ENCODE peak calls at places on chromosomes 12 and 14, in six cellular contexts. C is sigmoid colon, B is upper lobe of right lung, A is neural progenitor cell, H is breast epithelium, I is tibial artery. W is an unnamed sample. For H3K36me3, the result is how much of the 10 kb centered on the place peaks cover.

GRCh38 chr14:64734990-64735389 is 30.8 kb downstream of the PLEKHG3 start:
- DNase-seq in C (no peak), H (no peak), A (no peak), I (peak), B (peak), W (no peak)

GRCh38 chr14:59627011-59627520 is 50.5 kb upstream of the CCDC175 start:
- DNase-seq in B (no peak), A (no peak), C (no peak), I (no peak), H (no peak), W (no peak)

GRCh38 chr12:111363578-111363977 is 5.3 kb downstream of the PHETA1 start:
- DNase-seq in B (no peak), I (no peak), A (no peak), C (no peak), H (no peak), W (no peak)

GRCh38 chr12:89370850-89371249 is 18.5 kb upstream of the DUSP6 start:
- DNase-seq in A (no peak), I (no peak), B (no peak), H (no peak), C (no peak), W (peak)

GRCh38 chr14:55052259-55052930 is 948 bp downstream of the MAPK1IP1L start:
- DNase-seq in H (no peak), I (no peak), C (no peak), A (no peak), B (no peak), W (no peak)

GRCh38 chr14:100778078-100778927 is 47.6 kb upstream of the MEG3 start:
- DNase-seq in A (no peak), B (no peak), H (peak), I (peak), C (peak), W (no peak)

GRCh38 chr14:97299661-97300060 is 502.5 kb downstream of the VRK1 start:
- DNase-seq in C (no peak), A (peak), B (no peak), I (no peak), H (no peak), W (no peak)

GRCh38 chr12:114355389-114356088 is 50.4 kb downstream of the TBX5 start:
- DNase-seq in A (peak), B (no peak), C (no peak), I (no peak), H (no peak), W (no peak)

GRCh38 chr12:110744697-110745264 is 2.1 kb upstream of the PPP1CC start:
- DNase-seq in C (no peak), I (no peak), B (no peak), A (peak), H (no peak), W (no peak)

GRCh38 chr12:98085360-98085759 is 430.0 kb upstream of the TMPO start:
- DNase-seq in H (no peak), B (no peak), C (no peak), A (no peak), I (no peak), W (no peak)

GRCh38 chr14:75991753-75992152 is 6.2 kb downstream of the IFT43 start:
- DNase-seq in H (no peak), B (no peak), C (no peak), A (no peak), I (no peak), W (no peak)

GRCh38 chr12:39103552-39104165 is 198.3 kb upstream of the CPNE8 start:
- DNase-seq in B (no peak), H (no peak), C (no peak), I (no peak), A (peak), W (peak)

GRCh38 chr12:7374423-7375144 is 69.4 kb downstream of the CD163L1 start:
- DNase-seq in I (no peak), H (peak), A (peak), C (peak), B (peak), W (no peak)

GRCh38 chr12:118760623-118761022 is 220.7 kb upstream of the SRRM4 start:
- DNase-seq in H (no peak), B (no peak), C (no peak), A (no peak), I (no peak), W (no peak)

GRCh38 chr14:96072076-96072475 is 32.9 kb downstream of the C14orf132 start:
- DNase-seq in H (peak), A (no peak), B (no peak), I (peak), C (no peak), W (no peak)

GRCh38 chr14:80055226-80055625 is 156.1 kb downstream of the DIO2 start:
- DNase-seq in A (no peak), I (no peak), B (no peak), C (no peak), H (no peak), W (no peak)

GRCh38 chr14:54489318-54489683 is 521 bp upstream of the GMFB start:
- DNase-seq in B (no peak), C (no peak), A (no peak), I (no peak), H (no peak), W (no peak)

GRCh38 chr14:31265701-31266398 is 58.3 kb upstream of the HECTD1 start:
- DNase-seq in H (no peak), C (no peak), A (no peak), B (no peak), I (no peak), W (no peak)

GRCh38 chr14:95515080-95515489 is 1.4 kb downstream of the SYNE3 start:
- DNase-seq in B (no peak), C (peak), H (no peak), I (peak), A (peak), W (no peak)

GRCh38 chr12:47909839-47910465 is 5.2 kb upstream of the VDR start:
- DNase-seq in C (peak), I (peak), B (no peak), H (no peak), A (no peak), W (no peak)

GRCh38 chr14:33835677-33836076 is 115.2 kb downstream of the EGLN3 start:
- DNase-seq in C (no peak), I (no peak), H (no peak), B (no peak), A (no peak), W (no peak)

GRCh38 chr12:30063435-30063945 is 279.7 kb upstream of the TMTC1 start:
- DNase-seq in B (no peak), I (no peak), H (no peak), C (no peak), A (no peak), W (no peak)

GRCh38 chr12:90939382-90939781 is 15.6 kb downstream of the CCER1 start:
- DNase-seq in I (no peak), A (no peak), C (no peak), H (no peak), B (no peak), W (no peak)

GRCh38 chr12:83016226-83016835 is 329.6 kb downstream of the TMTC2 start:
- DNase-seq in C (peak), B (no peak), H (no peak), A (no peak), I (no peak), W (peak)

GRCh38 chr12:1530592-1531159 is 63.7 kb downstream of the FBXL14 start:
- DNase-seq in A (peak), C (no peak), H (no peak), I (peak), B (no peak), W (no peak)

GRCh38 chr12:127809236-127809635 is 457.7 kb upstream of the TMEM132C start:
- DNase-seq in C (no peak), B (no peak), A (no peak), H (no peak), I (no peak), W (no peak)

GRCh38 chr12:47236109-47236714 is 156.5 kb upstream of the AMIGO2 start:
- DNase-seq in I (no peak), H (no peak), C (no peak), B (no peak), A (no peak), W (no peak)

GRCh38 chr12:4201333-4202105 is 72.0 kb upstream of the CCND2 start:
- DNase-seq in B (no peak), A (no peak), C (no peak), H (no peak), I (no peak), W (no peak)

GRCh38 chr14:85243306-85243705 is 286.6 kb upstream of the FLRT2 start:
- DNase-seq in H (no peak), B (no peak), I (no peak), A (no peak), C (no peak), W (no peak)

GRCh38 chr14:104521816-104522745 is 57.5 kb upstream of the C14orf180 start:
- DNase-seq in A (no peak), H (no peak), I (no peak), C (no peak), B (no peak), W (no peak)
- TF ChIP-seq CTCF in A (no peak), H (no peak), I (no peak), C (no peak), B (no peak), W (no peak)

DNA sequence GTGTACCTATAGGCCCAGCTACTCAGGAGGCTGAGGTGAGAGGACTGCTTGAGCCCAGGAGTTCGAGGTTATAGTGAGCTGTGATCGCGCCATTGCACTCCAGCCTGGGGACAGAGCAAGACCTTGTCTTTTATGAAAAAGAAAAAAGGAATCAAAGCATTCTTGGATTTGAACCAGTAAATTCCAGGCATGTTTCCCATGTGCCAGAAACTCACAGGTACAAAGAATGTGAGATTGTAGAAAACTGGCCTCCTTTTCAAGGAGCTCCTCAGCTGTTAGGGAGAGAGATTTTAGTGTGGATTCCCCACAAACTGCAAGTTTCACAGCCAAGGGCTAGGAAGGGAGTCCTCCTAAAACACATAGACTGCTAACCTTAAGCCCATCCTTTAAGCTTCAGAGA is 95.0 kb downstream of the FOXN4 start:
- DNase-seq in B (no peak), I (no peak), C (no peak), A (no peak), H (no peak), W (no peak)
- H3K36me3 ChIP-seq in B (half or more), I (half or more), C (half or more), A (under half), H (under half), W (under half)

GRCh38 chr12:14367097-14367661 is 1.7 kb downstream of the ATF7IP start:
- DNase-seq in H (no peak), A (no peak), C (no peak), I (no peak), B (no peak), W (no peak)

GRCh38 chr12:14365294-14366210 is at the start of gene ATF7IP:
- DNase-seq in H (peak), I (peak), C (peak), B (peak), A (peak), W (peak)

GRCh38 chr12:14362347-14362746 is 3.1 kb upstream of the ATF7IP start:
- DNase-seq in H (no peak), I (no peak), C (no peak), A (no peak), B (no peak), W (no peak)

GRCh38 chr12:14366211-14366762 is 805 bp downstream of the ATF7IP start:
- DNase-seq in A (no peak), I (no peak), H (no peak), C (no peak), B (no peak), W (peak)

GRCh38 chr12:14364583-14365271 is 755 bp upstream of the ATF7IP start:
- DNase-seq in A (no peak), C (no peak), H (no peak), I (no peak), B (no peak), W (no peak)
- H3K4me3 ChIP-seq in A (peak), C (peak), H (peak), I (peak), B (peak), W (peak)

GRCh38 chr14:92457018-92457565 is 56.5 kb upstream of the RIN3 start:
- DNase-seq in A (no peak), H (no peak), C (no peak), B (no peak), I (no peak), W (no peak)
- TF ChIP-seq CTCF in A (no peak), H (no peak), C (no peak), B (no peak), I (no peak), W (no peak)

W was measured in prostate gland.